ENCODE peak calls at places on chromosomes 6 and 20, in eight cellular contexts. D is suprapubic skin, M is iris pigment epithelial cell, N is tibial artery, W is NCI-H1436, B is foreskin melanocyte, Q is D341Med, P is NCI-H345. I is an unnamed sample.
A peak's percentile ranks its signal among the peaks of the same experiment; 100 is the strongest.

GRCh38 chr6:13742961-13743735 is 31.5 kb upstream of the RANBP9 start:
- DNase-seq in D (no peak), M (no peak), N (no peak), W (no peak), B (no peak), Q (no peak), P (no peak), I (no peak)

GRCh38 chr6:22785036-22785435 is 215.7 kb downstream of the HDGFL1 start:
- DNase-seq in D (no peak), M (no peak), N (no peak), W (no peak), B (peak; percentile 98), Q (no peak), P (peak; percentile 51), I (no peak)

GRCh38 chr6:105259912-105260889 is 80.4 kb upstream of the POPDC3 start:
- DNase-seq in D (no peak), M (no peak), N (no peak), W (peak; percentile 69), B (no peak), Q (no peak), P (peak; percentile 79), I (no peak)

GRCh38 chr6:163992701-163993100 is 578.2 kb downstream of the QKI start:
- DNase-seq in D (no peak), M (no peak), N (no peak), W (no peak), B (no peak), Q (no peak), P (no peak), I (no peak)

GRCh38 chr6:912871-913663 is 220.1 kb upstream of the EXOC2 start:
- DNase-seq in D (no peak), M (peak; percentile 60), N (no peak), W (no peak), B (no peak), Q (peak; percentile 89), P (no peak), I (no peak)

GRCh38 chr20:50026746-50027575 is 44.2 kb downstream of the SNAI1 start:
- DNase-seq in D (no peak), M (no peak), N (no peak), W (no peak), B (no peak), Q (no peak), P (no peak), I (no peak)

GRCh38 chr6:56772737-56773184 is 130.1 kb upstream of the DST start:
- DNase-seq in D (no peak), M (peak; percentile 94), N (peak; percentile 77), W (no peak), B (no peak), Q (no peak), P (no peak), I (no peak)

GRCh38 chr6:2162089-2162465 is 83.3 kb downstream of the GMDS start:
- DNase-seq in D (no peak), M (no peak), N (no peak), W (no peak), B (no peak), Q (no peak), P (no peak), I (no peak)

GRCh38 chr6:113291751-113292445 is 565.2 kb upstream of the MARCKS start:
- DNase-seq in D (no peak), M (peak; percentile 24), N (no peak), W (no peak), B (no peak), Q (no peak), P (no peak), I (no peak)

GRCh38 chr6:157329829-157330228 is 6.5 kb upstream of the TMEM242 start:
- DNase-seq in D (no peak), M (peak; percentile 71), N (no peak), W (no peak), B (no peak), Q (no peak), P (no peak), I (no peak)

GRCh38 chr20:50848341-50848808 is 53.5 kb downstream of the BCAS4 start:
- DNase-seq in D (no peak), M (no peak), N (peak; percentile 80), W (no peak), B (no peak), Q (no peak), P (no peak), I (no peak)

GRCh38 chr6:31035862-31036497 is 25.7 kb downstream of the MUC22 start:
- DNase-seq in D (no peak), M (peak; percentile 38), N (no peak), W (no peak), B (no peak), Q (no peak), P (no peak), I (no peak)

I was measured in coronary artery.